ENCODE peak calls at places on chromosome 11, in eight cellular contexts. One of them, this sample, is unnamed.

GRCh38 chr11:83157755-83158473 is 983 bp downstream of the PCF11 start:
- DNase-seq in cardiac muscle cell: peak; percentile 66
- DNase-seq in activated CD4-positive, alpha-beta T cell treated with anti-CD3 and anti-CD28 coated beads for 4 hours: peak; percentile 35
- DNase-seq in aorta: peak; percentile 72
- DNase-seq in Calu3: peak; percentile 32
- DNase-seq in stromal cell of bone marrow: peak; percentile 38
- DNase-seq in AG04450: no peak
- DNase-seq in T-helper 2 cell: peak; percentile 47
- DNase-seq in this sample: no peak

GRCh38 chr11:61102667-61103491 is 590 bp downstream of the CD5 start:
- DNase-seq in AG04450: no peak
- DNase-seq in aorta: peak; percentile 44
- DNase-seq in activated CD4-positive, alpha-beta T cell treated with anti-CD3 and anti-CD28 coated beads for 4 hours: no peak
- DNase-seq in Calu3: no peak
- DNase-seq in cardiac muscle cell: no peak
- DNase-seq in T-helper 2 cell: peak; percentile 63
- DNase-seq in stromal cell of bone marrow: no peak
- DNase-seq in this sample: no peak

GRCh38 chr11:59698506-59698905 is 15.1 kb downstream of the OR10V1 start:
- DNase-seq in Calu3: no peak
- DNase-seq in activated CD4-positive, alpha-beta T cell treated with anti-CD3 and anti-CD28 coated beads for 4 hours: no peak
- DNase-seq in T-helper 2 cell: no peak
- DNase-seq in cardiac muscle cell: no peak
- DNase-seq in stromal cell of bone marrow: no peak
- DNase-seq in AG04450: no peak
- DNase-seq in aorta: no peak
- DNase-seq in this sample: no peak

GRCh38 chr11:289145-289705 is 299 bp downstream of the PGGHG start:
- DNase-seq in T-helper 2 cell: peak; percentile 59
- DNase-seq in Calu3: no peak
- DNase-seq in activated CD4-positive, alpha-beta T cell treated with anti-CD3 and anti-CD28 coated beads for 4 hours: peak; percentile 46
- DNase-seq in AG04450: no peak
- DNase-seq in cardiac muscle cell: no peak
- DNase-seq in aorta: peak; percentile 50
- DNase-seq in stromal cell of bone marrow: no peak
- DNase-seq in this sample: no peak

GRCh38 chr11:113668255-113668654 is 37.9 kb downstream of the TMPRSS5 start:
- DNase-seq in Calu3: no peak
- DNase-seq in aorta: no peak
- DNase-seq in T-helper 2 cell: no peak
- DNase-seq in activated CD4-positive, alpha-beta T cell treated with anti-CD3 and anti-CD28 coated beads for 4 hours: no peak
- DNase-seq in cardiac muscle cell: no peak
- DNase-seq in AG04450: no peak
- DNase-seq in stromal cell of bone marrow: no peak
- DNase-seq in this sample: no peak

GRCh38 chr11:2904153-2905052 is 18.8 kb upstream of the CDKN1C start:
- DNase-seq in AG04450: no peak
- DNase-seq in Calu3: peak; percentile 66
- DNase-seq in cardiac muscle cell: no peak
- DNase-seq in activated CD4-positive, alpha-beta T cell treated with anti-CD3 and anti-CD28 coated beads for 4 hours: no peak
- DNase-seq in stromal cell of bone marrow: no peak
- DNase-seq in T-helper 2 cell: no peak
- DNase-seq in aorta: no peak
- DNase-seq in this sample: no peak

GRCh38 chr11:3224730-3225098 is 6.1 kb upstream of the MRGPRG start:
- DNase-seq in stromal cell of bone marrow: no peak
- DNase-seq in aorta: no peak
- DNase-seq in activated CD4-positive, alpha-beta T cell treated with anti-CD3 and anti-CD28 coated beads for 4 hours: no peak
- DNase-seq in T-helper 2 cell: no peak
- DNase-seq in Calu3: no peak
- DNase-seq in cardiac muscle cell: no peak
- DNase-seq in AG04450: no peak
- DNase-seq in this sample: no peak

GRCh38 chr11:60950024-60950423 is 2.0 kb downstream of the SLC15A3 start:
- DNase-seq in cardiac muscle cell: no peak
- DNase-seq in aorta: peak; percentile 41
- DNase-seq in activated CD4-positive, alpha-beta T cell treated with anti-CD3 and anti-CD28 coated beads for 4 hours: no peak
- DNase-seq in AG04450: no peak
- DNase-seq in stromal cell of bone marrow: no peak
- DNase-seq in T-helper 2 cell: no peak
- DNase-seq in Calu3: no peak
- DNase-seq in this sample: no peak

GRCh38 chr11:10233581-10233980 is 60.4 kb downstream of the SBF2 start:
- DNase-seq in T-helper 2 cell: no peak
- DNase-seq in AG04450: peak; percentile 61
- DNase-seq in activated CD4-positive, alpha-beta T cell treated with anti-CD3 and anti-CD28 coated beads for 4 hours: no peak
- DNase-seq in cardiac muscle cell: no peak
- DNase-seq in stromal cell of bone marrow: peak; percentile 43
- DNase-seq in aorta: no peak
- DNase-seq in Calu3: no peak
- DNase-seq in this sample: peak; percentile 37

GRCh38 chr11:118618115-118618990 is 10.9 kb downstream of the PHLDB1 start:
- DNase-seq in activated CD4-positive, alpha-beta T cell treated with anti-CD3 and anti-CD28 coated beads for 4 hours: no peak
- DNase-seq in T-helper 2 cell: no peak
- DNase-seq in AG04450: peak; percentile 76
- DNase-seq in stromal cell of bone marrow: no peak
- DNase-seq in Calu3: no peak
- DNase-seq in aorta: peak; percentile 87
- DNase-seq in cardiac muscle cell: no peak
- DNase-seq in this sample: no peak

GRCh38 chr11:34364102-34364501 is 6.3 kb upstream of the ABTB2 start:
- DNase-seq in T-helper 2 cell: no peak
- DNase-seq in stromal cell of bone marrow: no peak
- DNase-seq in AG04450: no peak
- DNase-seq in Calu3: no peak
- DNase-seq in activated CD4-positive, alpha-beta T cell treated with anti-CD3 and anti-CD28 coated beads for 4 hours: no peak
- DNase-seq in cardiac muscle cell: no peak
- DNase-seq in aorta: no peak
- DNase-seq in this sample: no peak

GRCh38 chr11:67118059-67118766 is 850 bp upstream of the KDM2A start:
- DNase-seq in T-helper 2 cell: peak; percentile 47
- DNase-seq in stromal cell of bone marrow: no peak
- DNase-seq in aorta: peak; percentile 65
- DNase-seq in AG04450: no peak
- DNase-seq in Calu3: peak; percentile 25
- DNase-seq in cardiac muscle cell: no peak
- DNase-seq in activated CD4-positive, alpha-beta T cell treated with anti-CD3 and anti-CD28 coated beads for 4 hours: peak; percentile 49
- DNase-seq in this sample: no peak

GRCh38 chr11:125070699-125071254 is 7.7 kb downstream of the SLC37A2 start:
- DNase-seq in activated CD4-positive, alpha-beta T cell treated with anti-CD3 and anti-CD28 coated beads for 4 hours: no peak
- DNase-seq in AG04450: no peak
- DNase-seq in stromal cell of bone marrow: peak; percentile 49
- DNase-seq in aorta: peak; percentile 91
- DNase-seq in T-helper 2 cell: no peak
- DNase-seq in cardiac muscle cell: no peak
- DNase-seq in Calu3: peak; percentile 47
- DNase-seq in this sample: no peak

GRCh38 chr11:100910808-100911207 is 218.8 kb downstream of the PGR start:
- DNase-seq in stromal cell of bone marrow: no peak
- DNase-seq in cardiac muscle cell: no peak
- DNase-seq in T-helper 2 cell: no peak
- DNase-seq in Calu3: no peak
- DNase-seq in AG04450: no peak
- DNase-seq in aorta: no peak
- DNase-seq in activated CD4-positive, alpha-beta T cell treated with anti-CD3 and anti-CD28 coated beads for 4 hours: no peak
- DNase-seq in this sample: no peak

GRCh38 chr11:103987631-103988594 is 48.5 kb upstream of the DDI1 start:
- DNase-seq in Calu3: no peak
- DNase-seq in stromal cell of bone marrow: no peak
- DNase-seq in activated CD4-positive, alpha-beta T cell treated with anti-CD3 and anti-CD28 coated beads for 4 hours: no peak
- DNase-seq in aorta: no peak
- DNase-seq in AG04450: no peak
- DNase-seq in T-helper 2 cell: no peak
- DNase-seq in cardiac muscle cell: no peak
- DNase-seq in this sample: no peak

GRCh38 chr11:120778692-120779490 is 245.0 kb upstream of the TBCEL start:
- DNase-seq in aorta: no peak
- DNase-seq in Calu3: no peak
- DNase-seq in T-helper 2 cell: no peak
- DNase-seq in cardiac muscle cell: no peak
- DNase-seq in activated CD4-positive, alpha-beta T cell treated with anti-CD3 and anti-CD28 coated beads for 4 hours: no peak
- DNase-seq in stromal cell of bone marrow: no peak
- DNase-seq in AG04450: no peak
- DNase-seq in this sample: no peak

GRCh38 chr11:1226981-1227550 is 4.2 kb downstream of the MUC5B start:
- DNase-seq in stromal cell of bone marrow: no peak
- DNase-seq in activated CD4-positive, alpha-beta T cell treated with anti-CD3 and anti-CD28 coated beads for 4 hours: no peak
- DNase-seq in T-helper 2 cell: no peak
- DNase-seq in AG04450: no peak
- DNase-seq in cardiac muscle cell: no peak
- DNase-seq in Calu3: no peak
- DNase-seq in aorta: peak; percentile 36
- DNase-seq in this sample: no peak

GRCh38 chr11:12995211-12995610 is 13.9 kb upstream of the RASSF10 start:
- DNase-seq in Calu3: no peak
- DNase-seq in aorta: no peak
- DNase-seq in activated CD4-positive, alpha-beta T cell treated with anti-CD3 and anti-CD28 coated beads for 4 hours: no peak
- DNase-seq in cardiac muscle cell: no peak
- DNase-seq in T-helper 2 cell: no peak
- DNase-seq in stromal cell of bone marrow: peak; percentile 75
- DNase-seq in AG04450: no peak
- DNase-seq in this sample: peak; percentile 44

GRCh38 chr11:29119116-29119515 is 897.7 kb downstream of the KCNA4 start:
- DNase-seq in stromal cell of bone marrow: no peak
- DNase-seq in AG04450: no peak
- DNase-seq in cardiac muscle cell: no peak
- DNase-seq in T-helper 2 cell: no peak
- DNase-seq in activated CD4-positive, alpha-beta T cell treated with anti-CD3 and anti-CD28 coated beads for 4 hours: no peak
- DNase-seq in aorta: no peak
- DNase-seq in Calu3: no peak
- DNase-seq in this sample: peak; percentile 17